ENCODE peak calls at places on chromosomes 11 and 22, in five cellular contexts. B is tibial nerve, V is sigmoid colon, P is A549, C is H1. Z is an unnamed sample.

GRCh38 chr22:37411655-37412054 is 15.6 kb downstream of the ELFN2 start:
- DNase-seq in B (no peak), V (no peak), P (no peak), C (no peak), Z (no peak)

GRCh38 chr11:93524868-93525267 is 18.3 kb downstream of the SMCO4 start:
- DNase-seq in B (no peak), V (no peak), P (no peak), C (no peak), Z (no peak)

GRCh38 chr11:3165916-3166267 is 782 bp upstream of the OSBPL5 start:
- DNase-seq in B (no peak), V (no peak), P (no peak), C (no peak), Z (peak; percentile 23)

GRCh38 chr22:22816171-22816514 is 71.5 kb upstream of the IGLL5 start:
- DNase-seq in B (no peak), V (no peak), P (no peak), C (no peak), Z (no peak)

GRCh38 chr11:126567419-126567818 is 211.9 kb downstream of the ST3GAL4 start:
- DNase-seq in B (no peak), V (no peak), P (no peak), C (no peak), Z (no peak)

GRCh38 chr11:125449586-125449985 is 46.5 kb downstream of the FEZ1 start:
- DNase-seq in B (no peak), V (no peak), P (no peak), C (no peak), Z (no peak)

GRCh38 chr22:33600595-33600994 is 319.7 kb downstream of the LARGE1 start:
- DNase-seq in B (no peak), V (no peak), P (no peak), C (no peak), Z (no peak)

GRCh38 chr11:102974552-102975280 is 19.2 kb upstream of the MMP13 start:
- DNase-seq in B (no peak), V (no peak), P (peak; percentile 4), C (no peak), Z (no peak)

GRCh38 chr11:118214210-118214914 is 10.4 kb downstream of the JAML start:
- DNase-seq in B (no peak), V (no peak), P (no peak), C (no peak), Z (no peak)

GRCh38 chr11:78909386-78909785 is 334.7 kb upstream of the NARS2 start:
- DNase-seq in B (no peak), V (no peak), P (no peak), C (no peak), Z (no peak)

GRCh38 chr11:90234977-90235376 is 12.1 kb upstream of the CHORDC1 start:
- DNase-seq in B (no peak), V (no peak), P (no peak), C (no peak), Z (no peak)

GRCh38 chr11:17371614-17372013 is 16.8 kb downstream of the KCNJ11 start:
- DNase-seq in B (no peak), V (no peak), P (peak; percentile 58), C (no peak), Z (no peak)

GRCh38 chr11:128905345-128906184 is 14.4 kb downstream of the KCNJ5 start:
- DNase-seq in B (no peak), V (no peak), P (peak; percentile 70), C (peak; percentile 80), Z (no peak)

GRCh38 chr11:80297808-80298460 is 857.1 kb upstream of the TENM4 start:
- DNase-seq in B (no peak), V (no peak), P (peak; percentile 13), C (no peak), Z (no peak)

GRCh38 chr11:91960770-91961169 is 263.8 kb upstream of the FAT3 start:
- DNase-seq in B (no peak), V (no peak), P (no peak), C (no peak), Z (no peak)

GRCh38 chr11:133951484-133952198 is 5.1 kb downstream of the IGSF9B start:
- DNase-seq in B (no peak), V (no peak), P (no peak), C (peak; percentile 71), Z (no peak)

GRCh38 chr22:37425800-37426531 is 1.3 kb downstream of the ELFN2 start:
- DNase-seq in B (no peak), V (no peak), P (peak; percentile 22), C (peak; percentile 70), Z (no peak)

GRCh38 chr11:13440100-13440855 is 22.7 kb downstream of the BTBD10 start:
- DNase-seq in B (no peak), V (no peak), P (peak; percentile 78), C (no peak), Z (no peak)

GRCh38 chr22:44383652-44384562 is 71.2 kb upstream of the SHISAL1 start:
- DNase-seq in B (no peak), V (peak; percentile 32), P (no peak), C (no peak), Z (no peak)

GRCh38 chr11:120751550-120751949 is 240.0 kb downstream of the GRIK4 start:
- DNase-seq in B (no peak), V (no peak), P (no peak), C (no peak), Z (no peak)

GRCh38 chr11:70322653-70323052 is 52.2 kb downstream of the PPFIA1 start:
- DNase-seq in B (no peak), V (no peak), P (no peak), C (no peak), Z (no peak)

GRCh38 chr22:39349967-39350802 is at the start of gene SYNGR1:
- DNase-seq in B (no peak), V (no peak), P (no peak), C (no peak), Z (peak; percentile 64)

GRCh38 chr11:44402466-44403075 is 92.6 kb upstream of the ALX4 start:
- DNase-seq in B (no peak), V (no peak), P (no peak), C (no peak), Z (no peak)

GRCh38 chr22:24186352-24186740 is 5.1 kb downstream of the SUSD2 start:
- DNase-seq in B (no peak), V (peak; percentile 55), P (no peak), C (no peak), Z (no peak)

GRCh38 chr11:33490842-33491370 is 209.7 kb downstream of the C11orf91 start:
- DNase-seq in B (no peak), V (no peak), P (no peak), C (no peak), Z (no peak)

GRCh38 chr22:27825174-27825573 is 23.6 kb upstream of the MN1 start:
- DNase-seq in B (no peak), V (no peak), P (peak; percentile 30), C (peak; percentile 77), Z (no peak)

GRCh38 chr22:42909363-42910058 is 52.4 kb upstream of the ARFGAP3 start:
- DNase-seq in B (no peak), V (no peak), P (no peak), C (no peak), Z (no peak)

GRCh38 chr11:118918128-118918685 is 7.5 kb downstream of the BCL9L start:
- DNase-seq in B (peak; percentile 88), V (peak; percentile 92), P (peak; percentile 95), C (no peak), Z (peak; percentile 74)

GRCh38 chr22:23526588-23527315 is 53.3 kb downstream of the IGLL1 start:
- DNase-seq in B (no peak), V (no peak), P (no peak), C (no peak), Z (peak; percentile 28)

GRCh38 chr11:118900535-118901384 is 17.1 kb downstream of the CXCR5 start:
- DNase-seq in B (no peak), V (peak; percentile 56), P (no peak), C (no peak), Z (peak; percentile 21)

DNA sequence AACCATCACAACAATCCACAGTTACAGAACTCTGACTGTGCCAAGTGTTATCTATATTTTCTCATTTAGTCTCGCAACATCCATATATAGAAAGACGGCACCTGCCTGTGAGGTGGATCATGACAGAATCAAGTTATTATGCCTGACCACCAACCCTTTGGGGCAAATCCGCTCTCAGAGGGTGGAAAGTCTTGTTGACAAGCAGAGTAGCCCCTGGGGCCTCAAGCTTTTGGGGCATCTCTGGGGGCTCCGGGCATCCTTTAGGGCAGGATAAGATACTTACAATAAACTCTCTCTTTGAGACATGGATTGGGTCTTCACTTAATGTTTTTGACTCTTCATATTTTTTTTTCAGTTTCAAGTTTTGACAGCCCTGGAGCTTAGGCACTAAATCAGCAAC is 150.5 kb upstream of the NAV2 start:
- DNase-seq in B (no peak), V (no peak), P (no peak), C (no peak), Z (no peak)
- H3K4me1 ChIP-seq in B (no peaks in the 10 kb centered on the region), V (peaks cover 38% of the 10 kb centered on the region), P (peaks cover 4% of the 10 kb centered on the region), C (no peaks in the 10 kb centered on the region), Z (no peaks in the 10 kb centered on the region)

DNA sequence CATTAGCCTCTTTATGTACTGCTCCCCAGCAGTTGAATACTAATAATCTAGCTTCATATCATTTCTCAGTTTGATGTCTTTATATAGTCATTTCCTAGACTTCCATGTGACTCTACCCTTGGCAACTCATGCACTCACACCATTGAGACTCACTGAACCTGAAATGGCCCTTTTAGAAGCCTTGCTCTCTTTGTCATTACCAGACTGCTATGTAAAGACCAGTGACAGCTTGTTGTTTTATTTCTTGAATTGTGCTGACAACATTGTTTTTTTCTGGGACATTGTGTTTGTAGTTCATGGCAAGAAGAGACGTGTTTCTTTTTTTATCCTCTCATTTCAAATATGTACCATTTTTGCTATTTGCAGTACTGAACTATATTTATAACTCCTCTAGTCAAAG is 256.5 kb downstream of the CNTN5 start:
- DNase-seq in B (no peak), V (no peak), P (no peak), C (no peak), Z (no peak)
- TF ChIP-seq EP300 in B (no peak), V (no peak), P (no peak), C (no peak), Z (no peak)

GRCh38 chr11:65439331-65440181 is 17.0 kb downstream of the NEAT1 start:
- DNase-seq in B (no peak), V (peak; percentile 62), P (peak; percentile 33), C (no peak), Z (no peak)
- H3K4me1 ChIP-seq in B (peaks cover 44% of the 10 kb centered on the region), V (peaks cover 88% of the 10 kb centered on the region), P (peaks cover 94% of the 10 kb centered on the region), C (no peaks in the 10 kb centered on the region), Z (peaks cover 7% of the 10 kb centered on the region)

GRCh38 chr22:26546282-26546681 is 34.0 kb upstream of the TFIP11 start:
- DNase-seq in B (no peak), V (no peak), P (no peak), C (no peak), Z (no peak)

GRCh38 chr22:26544489-26544888 is 32.2 kb upstream of the TFIP11 start:
- DNase-seq in B (no peak), V (no peak), P (no peak), C (no peak), Z (no peak)

GRCh38 chr22:26545827-26546226 is 33.6 kb upstream of the TFIP11 start:
- DNase-seq in B (no peak), V (no peak), P (no peak), C (no peak), Z (no peak)

GRCh38 chr22:26547426-26547825 is 35.2 kb upstream of the TFIP11 start:
- DNase-seq in B (no peak), V (no peak), P (no peak), C (no peak), Z (no peak)

GRCh38 chr22:26545385-26545784 is 33.1 kb upstream of the TFIP11 start:
- DNase-seq in B (no peak), V (no peak), P (no peak), C (no peak), Z (no peak)
- TF ChIP-seq EP300 in B (no peak), V (no peak), P (no peak), C (no peak), Z (no peak)

GRCh38 chr11:1880746-1881441 is 10.8 kb downstream of the PRR33 start:
- DNase-seq in B (no peak), V (peak; percentile 54), P (no peak), C (no peak), Z (peak; percentile 15)
- H3K4me1 ChIP-seq in B (peaks cover 42% of the 10 kb centered on the region), V (peaks cover 46% of the 10 kb centered on the region), P (peaks cover 10% of the 10 kb centered on the region), C (no peaks in the 10 kb centered on the region), Z (no peaks in the 10 kb centered on the region)